ENCODE peak calls at places on chromosomes 16 and 17, in five cellular contexts. B is fibroblast of lung, Y is right lobe of liver, A is sigmoid colon, V is mesothelial cell of epicardium. F is an unnamed sample.

GRCh38 chr17:63178530-63178929 is 212.5 kb downstream of the TANC2 start:
- DNase-seq in B (peak; percentile 67), Y (no peak), A (no peak), V (no peak), F (no peak)

GRCh38 chr16:1371054-1371978 is 19.6 kb downstream of the GNPTG start:
- DNase-seq in B (no peak), Y (no peak), A (no peak), V (no peak), F (no peak)

GRCh38 chr17:12250973-12251372 is 230.3 kb downstream of the MAP2K4 start:
- DNase-seq in B (no peak), Y (no peak), A (no peak), V (no peak), F (no peak)

GRCh38 chr17:27384261-27384701 is 72.0 kb upstream of the KSR1 start:
- DNase-seq in B (peak; percentile 98), Y (peak; percentile 72), A (peak; percentile 89), V (no peak), F (no peak)

GRCh38 chr17:56755310-56755709 is 78.4 kb downstream of the C17orf67 start:
- DNase-seq in B (no peak), Y (no peak), A (no peak), V (no peak), F (no peak)

GRCh38 chr17:50872710-50873424 is 6.7 kb upstream of the TOB1 start:
- DNase-seq in B (peak; percentile 63), Y (no peak), A (peak; percentile 77), V (no peak), F (no peak)

GRCh38 chr17:28599311-28600184 is 723 bp upstream of the SPAG5 start:
- DNase-seq in B (peak; percentile 90), Y (peak; percentile 80), A (peak; percentile 87), V (no peak), F (peak; percentile 82)

GRCh38 chr17:28744802-28745051 is 916 bp downstream of the TRAF4 start:
- DNase-seq in B (no peak), Y (no peak), A (no peak), V (no peak), F (no peak)

GRCh38 chr16:75695708-75696107 is 5.6 kb downstream of the DUXB start:
- DNase-seq in B (no peak), Y (no peak), A (no peak), V (no peak), F (peak; percentile 16)

GRCh38 chr17:47323382-47324223 is at the start of gene EFCAB13:
- DNase-seq in B (peak; percentile 81), Y (peak; percentile 95), A (peak; percentile 95), V (peak; percentile 88), F (peak; percentile 90)

GRCh38 chr16:65249768-65250167 is 127.9 kb upstream of the CDH11 start:
- DNase-seq in B (peak; percentile 45), Y (no peak), A (peak; percentile 66), V (no peak), F (no peak)

GRCh38 chr17:12545877-12546513 is 119.7 kb upstream of the MYOCD start:
- DNase-seq in B (peak; percentile 38), Y (no peak), A (no peak), V (no peak), F (peak; percentile 33)

GRCh38 chr16:68372806-68373205 is 62.0 kb downstream of the PRMT7 start:
- DNase-seq in B (no peak), Y (no peak), A (no peak), V (no peak), F (no peak)

GRCh38 chr17:7523033-7523432 is 25.8 kb upstream of the TNFSF12 start:
- DNase-seq in B (no peak), Y (no peak), A (no peak), V (no peak), F (no peak)

GRCh38 chr16:736936-737481 is 3.8 kb downstream of the CIAO3 start:
- DNase-seq in B (no peak), Y (no peak), A (no peak), V (no peak), F (no peak)

GRCh38 chr16:47475786-47476185 is 14.7 kb downstream of the PHKB start:
- DNase-seq in B (peak; percentile 21), Y (no peak), A (no peak), V (no peak), F (no peak)

GRCh38 chr16:47473794-47474193 is 12.7 kb downstream of the PHKB start:
- DNase-seq in B (no peak), Y (no peak), A (no peak), V (no peak), F (no peak)

GRCh38 chr16:47481698-47482374 is 20.7 kb downstream of the PHKB start:
- DNase-seq in B (no peak), Y (no peak), A (no peak), V (no peak), F (no peak)

GRCh38 chr16:47480410-47480809 is 19.3 kb downstream of the PHKB start:
- DNase-seq in B (no peak), Y (no peak), A (no peak), V (no peak), F (no peak)

DNA sequence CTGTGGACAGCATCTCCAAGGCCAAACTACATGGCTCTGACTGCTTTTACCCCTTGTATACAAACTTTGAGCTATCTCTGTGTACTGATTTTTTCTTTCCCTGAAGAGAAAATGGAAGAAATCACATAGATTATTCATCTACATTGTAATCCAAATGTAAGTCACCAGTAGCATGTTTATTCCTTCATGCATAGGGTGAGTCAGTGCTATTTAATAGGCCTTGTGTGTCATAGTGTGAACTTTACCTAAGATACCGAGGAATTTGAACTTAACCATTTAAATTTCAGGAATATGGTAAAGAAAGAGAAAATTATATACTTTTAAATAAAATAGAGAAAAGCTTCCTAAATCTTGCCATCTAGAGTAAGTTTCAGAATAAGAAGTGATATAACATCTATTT is 16.5 kb downstream of the PHKB start:
- DNase-seq in B (peak; percentile 47), Y (no peak), A (no peak), V (no peak), F (no peak)
- TF ChIP-seq CTCF in B (no peak), Y (no peak), A (no peak), V (no peak), F (no peak)

GRCh38 chr16:13919683-13920509 is at the start of gene ERCC4:
- DNase-seq in B (peak; percentile 97), Y (peak; percentile 99), A (peak; percentile 100), V (peak; percentile 99), F (peak; percentile 97)

GRCh38 chr16:13921328-13921727 is 1.4 kb downstream of the ERCC4 start:
- DNase-seq in B (no peak), Y (no peak), A (no peak), V (no peak), F (no peak)

GRCh38 chr16:13920510-13920818 is 510 bp downstream of the ERCC4 start:
- DNase-seq in B (no peak), Y (no peak), A (no peak), V (no peak), F (no peak)

GRCh38 chr16:13915033-13915635 is 4.8 kb upstream of the ERCC4 start:
- DNase-seq in B (no peak), Y (no peak), A (no peak), V (no peak), F (no peak)

DNA sequence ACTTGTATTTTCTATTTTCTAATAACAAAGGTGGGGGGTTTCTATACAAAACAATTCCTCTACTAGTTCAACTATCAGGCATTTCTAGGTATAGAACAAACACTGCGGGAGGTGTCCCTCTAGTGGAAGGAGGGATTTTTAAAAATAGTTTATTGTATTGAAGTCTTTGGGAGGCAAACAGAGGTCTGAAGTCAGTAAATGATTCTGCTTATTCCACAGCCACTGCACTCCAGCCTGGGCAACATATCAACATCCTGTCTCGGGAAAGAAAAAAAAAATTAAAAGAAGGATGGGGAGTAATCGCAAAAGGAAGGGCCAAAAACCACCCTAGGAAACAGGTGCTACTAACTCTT is 648 bp upstream of the ERCC4 start:
- DNase-seq in B (peak; percentile 41), Y (no peak), A (no peak), V (no peak), F (peak; percentile 44)
- TF ChIP-seq CTCF in B (no peak), Y (no peak), A (no peak), V (no peak), F (peak; percentile 63)

DNA sequence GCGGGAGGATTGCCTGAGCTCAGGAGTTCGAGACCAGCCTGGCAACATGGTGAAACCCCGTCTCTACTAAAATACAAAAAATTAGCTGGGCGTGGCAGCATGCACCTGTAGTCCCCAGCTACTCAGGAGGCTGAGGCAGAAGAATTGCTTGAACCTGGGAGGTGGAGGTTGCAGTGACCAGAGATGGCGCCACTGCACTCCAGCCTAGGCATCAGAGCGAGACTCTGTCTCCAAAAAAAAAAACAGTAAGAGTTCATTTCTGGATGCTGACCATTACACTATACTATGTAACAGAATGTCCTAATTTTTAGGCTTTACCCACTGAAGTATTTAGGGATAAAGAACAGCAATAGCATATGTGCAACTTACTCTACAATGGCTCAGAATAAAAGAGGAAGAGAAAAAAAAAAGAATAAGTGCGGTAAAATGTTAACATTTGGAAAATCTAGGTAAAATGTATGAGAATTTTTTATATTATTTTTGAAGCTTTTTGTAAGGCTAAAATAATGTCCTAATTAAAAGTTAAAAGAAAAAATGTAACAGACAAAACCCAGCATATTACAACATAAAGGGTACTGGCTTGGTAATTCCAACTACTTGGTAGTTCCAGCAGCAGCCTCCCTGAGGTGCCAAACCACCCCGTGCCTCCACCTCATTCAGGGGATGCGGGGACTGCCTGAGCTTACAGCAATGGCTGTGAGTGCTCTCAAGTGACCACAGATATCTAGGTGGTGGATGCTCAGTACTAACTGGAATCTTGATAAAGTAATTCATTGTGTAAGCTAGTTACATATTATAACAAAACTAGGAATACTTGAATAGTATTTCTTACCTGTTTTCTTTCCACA is 10.9 kb downstream of the COPS3 start:
- DNase-seq in B (no peak), Y (no peak), A (no peak), V (no peak), F (no peak)
- TF ChIP-seq CTCF in B (no peak), Y (no peak), A (no peak), V (peak; percentile 24), F (peak; percentile 32)

DNA sequence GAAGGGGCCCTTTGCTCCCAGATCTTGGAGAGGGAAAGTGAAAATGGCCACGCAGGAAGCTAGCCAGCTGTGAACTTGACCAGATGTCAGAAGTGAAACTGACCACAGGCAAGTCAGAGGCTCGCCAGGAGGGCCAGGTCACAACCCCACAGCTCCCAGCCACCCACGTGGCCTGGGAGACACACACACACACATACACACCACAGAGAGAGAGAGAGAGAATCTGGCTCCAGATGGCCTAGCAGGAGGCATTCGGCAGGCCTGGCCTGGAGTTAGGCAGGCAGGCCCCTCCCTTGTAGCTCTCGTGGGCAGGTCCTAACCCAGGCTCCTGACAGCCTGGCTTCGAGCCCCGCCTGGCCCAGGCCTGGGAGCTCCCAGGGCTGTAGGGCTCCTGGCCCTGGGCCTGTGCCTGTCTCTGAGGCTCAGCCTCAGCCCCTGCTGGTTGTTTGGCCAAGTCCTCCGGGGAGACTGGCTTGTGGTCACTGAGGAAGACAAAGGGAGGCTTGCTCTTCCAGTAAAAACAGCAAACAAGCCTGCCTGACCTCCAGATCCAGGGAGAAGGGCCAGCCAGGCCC is 20.2 kb downstream of the NGFR start:
- DNase-seq in B (peak; percentile 95), Y (peak; percentile 97), A (peak; percentile 98), V (no peak), F (peak; percentile 85)
- TF ChIP-seq CTCF in B (peak; percentile 37), Y (peak; percentile 24), A (no peak), V (no peak), F (no peak)

GRCh38 chr17:44216173-44216572 is 3.3 kb downstream of the UBTF start:
- DNase-seq in B (no peak), Y (no peak), A (no peak), V (no peak), F (peak; percentile 56)
- TF ChIP-seq CTCF in B (no peak), Y (no peak), A (no peak), V (no peak), F (no peak)